ENCODE peak calls at places on chromosomes 12 and 14, in seven cellular contexts. A is WERI-Rb-1, C is cardiac muscle cell, R is B cell, I is cardiac fibroblast, W is A549, T is epithelial cell of esophagus. G is an unnamed sample.

GRCh38 chr12:131230340-131231099 is 276.8 kb downstream of the ADGRD1 start:
- DNase-seq in A (peak), C (no peak), R (no peak), I (no peak), W (no peak), T (no peak), G (no peak)

GRCh38 chr12:93177208-93178153 is 200.2 kb upstream of the NUDT4 start:
- DNase-seq in A (no peak), C (peak), R (no peak), I (peak), W (no peak), T (no peak), G (no peak)

GRCh38 chr12:110912263-110912662 is 8.1 kb downstream of the MYL2 start:
- DNase-seq in A (no peak), C (no peak), R (no peak), I (no peak), W (no peak), T (no peak), G (no peak)

GRCh38 chr12:8969861-8970411 is 19.4 kb upstream of the KLRG1 start:
- DNase-seq in A (no peak), C (no peak), R (no peak), I (no peak), W (no peak), T (no peak), G (no peak)

GRCh38 chr14:95117937-95118726 is 39.2 kb downstream of the DICER1 start:
- DNase-seq in A (no peak), C (no peak), R (no peak), I (no peak), W (no peak), T (no peak), G (no peak)

GRCh38 chr12:102948941-102949352 is 8.5 kb upstream of the ASCL1 start:
- DNase-seq in A (peak), C (peak), R (peak), I (peak), W (peak), T (peak), G (peak)

GRCh38 chr12:100553851-100554404 is 19.6 kb upstream of the GAS2L3 start:
- DNase-seq in A (peak), C (peak), R (no peak), I (no peak), W (no peak), T (no peak), G (no peak)

GRCh38 chr14:92783813-92784431 is 10.2 kb upstream of the GOLGA5 start:
- DNase-seq in A (peak), C (peak), R (peak), I (peak), W (peak), T (peak), G (no peak)

GRCh38 chr12:81209001-81209400 is 131.1 kb downstream of the ACSS3 start:
- DNase-seq in A (no peak), C (peak), R (no peak), I (peak), W (no peak), T (no peak), G (no peak)

GRCh38 chr14:22781606-22782000 is 15.1 kb downstream of the OXA1L start:
- DNase-seq in A (no peak), C (no peak), R (no peak), I (no peak), W (no peak), T (peak), G (no peak)

GRCh38 chr12:12017798-12018197 is 52.9 kb upstream of the BCL2L14 start:
- DNase-seq in A (peak), C (peak), R (no peak), I (peak), W (no peak), T (no peak), G (no peak)
- TF ChIP-seq CTCF in A (peak), C (peak), R (no peak), I (no peak), W (peak), T (no peak), G (no peak)

GRCh38 chr12:60684988-60685655 is 1089.3 kb downstream of the SLC16A7 start:
- DNase-seq in A (no peak), C (no peak), R (no peak), I (no peak), W (no peak), T (peak), G (no peak)
- TF ChIP-seq CTCF in A (no peak), C (no peak), R (no peak), I (peak), W (no peak), T (peak), G (peak)

DNA sequence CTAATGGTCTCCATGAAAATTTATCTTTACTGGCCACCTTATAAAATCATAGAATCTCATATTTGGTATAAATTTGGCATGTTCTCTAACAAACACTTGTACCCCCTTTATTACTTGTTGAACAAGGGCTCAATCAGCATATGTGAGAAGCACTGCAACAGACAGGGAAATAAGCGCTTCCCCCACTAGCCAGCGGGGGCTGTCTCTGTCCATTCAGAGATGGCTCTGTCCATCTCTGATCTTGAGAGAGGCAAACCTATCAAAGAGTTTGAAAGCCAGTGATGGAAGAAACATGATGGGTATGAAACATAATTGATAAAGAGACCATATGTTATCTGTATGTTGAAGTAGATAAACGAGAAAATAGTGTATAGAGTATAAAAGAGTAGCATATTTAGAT is 326.8 kb downstream of the PDZRN4 start:
- DNase-seq in A (peak), C (peak), R (no peak), I (peak), W (no peak), T (no peak), G (no peak)
- TF ChIP-seq CTCF in A (peak), C (peak), R (no peak), I (peak), W (no peak), T (no peak), G (no peak)

DNA sequence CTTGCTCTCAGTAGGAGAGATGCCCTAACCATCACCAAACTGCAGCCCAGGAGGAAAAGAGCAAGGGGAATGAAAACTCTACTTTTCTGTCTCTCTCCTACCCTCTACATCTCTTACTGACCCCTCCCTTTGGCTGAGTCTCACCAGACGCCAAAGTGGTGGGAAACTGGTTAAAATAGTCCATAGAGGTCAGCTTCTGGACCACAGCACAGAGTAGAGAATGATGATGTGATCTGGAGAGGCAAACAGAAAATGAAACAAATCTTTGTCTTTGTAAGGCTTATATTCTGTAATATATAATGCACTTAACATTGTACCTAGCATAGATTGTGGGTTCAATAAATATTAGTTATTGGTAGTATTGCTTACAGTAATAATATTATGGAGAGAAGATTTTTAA is 81.0 kb upstream of the GARIN2 start:
- DNase-seq in A (no peak), C (no peak), R (no peak), I (no peak), W (no peak), T (no peak), G (no peak)
- TF ChIP-seq CTCF in A (no peak), C (no peak), R (no peak), I (no peak), W (no peak), T (no peak), G (no peak)

G was measured in glutamatergic neuron.